ENCODE peak calls at places on chromosomes 1 and 21, in four cellular contexts. One of them, this sample, is unnamed. For H3K27me3, the result is how much of the 10 kb centered on the place peaks cover.

GRCh38 chr21:43884012-43884860 is 19.2 kb downstream of the AGPAT3 start:
- DNase-seq in lung: no peak
- DNase-seq in SK-N-SH: peak
- DNase-seq in heart left ventricle: no peak
- DNase-seq in this sample: peak

GRCh38 chr1:58739851-58740466 is 40.1 kb upstream of the MYSM1 start:
- DNase-seq in SK-N-SH: peak
- DNase-seq in lung: no peak
- DNase-seq in heart left ventricle: peak
- DNase-seq in this sample: no peak

GRCh38 chr21:45405819-45406762 is 1.1 kb downstream of the COL18A1 start:
- DNase-seq in heart left ventricle: no peak
- DNase-seq in SK-N-SH: peak
- DNase-seq in lung: no peak
- DNase-seq in this sample: no peak

GRCh38 chr1:2206813-2207488 is 12.4 kb upstream of the FAAP20 start:
- DNase-seq in heart left ventricle: peak
- DNase-seq in SK-N-SH: no peak
- DNase-seq in lung: no peak
- DNase-seq in this sample: no peak

GRCh38 chr1:41631154-41631553 is 146.7 kb upstream of the EDN2 start:
- DNase-seq in lung: no peak
- DNase-seq in heart left ventricle: no peak
- DNase-seq in SK-N-SH: no peak
- DNase-seq in this sample: no peak

GRCh38 chr1:22781483-22781882 is 70.8 kb downstream of the EPHB2 start:
- DNase-seq in lung: no peak
- DNase-seq in heart left ventricle: no peak
- DNase-seq in SK-N-SH: no peak
- DNase-seq in this sample: no peak

GRCh38 chr1:145986551-145986950 is 9.8 kb downstream of the TXNIP start:
- DNase-seq in SK-N-SH: no peak
- DNase-seq in heart left ventricle: no peak
- DNase-seq in lung: no peak
- DNase-seq in this sample: no peak

GRCh38 chr1:169201084-169201619 is 94.7 kb downstream of the ATP1B1 start:
- DNase-seq in heart left ventricle: no peak
- DNase-seq in lung: no peak
- DNase-seq in SK-N-SH: no peak
- DNase-seq in this sample: no peak

GRCh38 chr1:58848818-58849411 is 65.1 kb upstream of the JUN start:
- DNase-seq in lung: peak
- DNase-seq in SK-N-SH: peak
- DNase-seq in heart left ventricle: peak
- DNase-seq in this sample: peak

GRCh38 chr21:15006594-15007230 is 58.1 kb downstream of the NRIP1 start:
- DNase-seq in heart left ventricle: no peak
- DNase-seq in SK-N-SH: no peak
- DNase-seq in lung: no peak
- DNase-seq in this sample: no peak
- H3K27me3 ChIP-seq in heart left ventricle: under half
- H3K27me3 ChIP-seq in SK-N-SH: under half
- H3K27me3 ChIP-seq in lung: under half
- H3K27me3 ChIP-seq in this sample: under half

GRCh38 chr1:186094170-186094569 is 280.9 kb downstream of the TPR start:
- DNase-seq in heart left ventricle: no peak
- DNase-seq in lung: no peak
- DNase-seq in SK-N-SH: no peak
- DNase-seq in this sample: no peak

GRCh38 chr1:186089938-186090337 is 285.1 kb downstream of the TPR start:
- DNase-seq in SK-N-SH: no peak
- DNase-seq in lung: no peak
- DNase-seq in heart left ventricle: no peak
- DNase-seq in this sample: no peak

GRCh38 chr1:186091222-186091720 is 283.8 kb downstream of the TPR start:
- DNase-seq in SK-N-SH: no peak
- DNase-seq in heart left ventricle: no peak
- DNase-seq in lung: no peak
- DNase-seq in this sample: no peak

DNA sequence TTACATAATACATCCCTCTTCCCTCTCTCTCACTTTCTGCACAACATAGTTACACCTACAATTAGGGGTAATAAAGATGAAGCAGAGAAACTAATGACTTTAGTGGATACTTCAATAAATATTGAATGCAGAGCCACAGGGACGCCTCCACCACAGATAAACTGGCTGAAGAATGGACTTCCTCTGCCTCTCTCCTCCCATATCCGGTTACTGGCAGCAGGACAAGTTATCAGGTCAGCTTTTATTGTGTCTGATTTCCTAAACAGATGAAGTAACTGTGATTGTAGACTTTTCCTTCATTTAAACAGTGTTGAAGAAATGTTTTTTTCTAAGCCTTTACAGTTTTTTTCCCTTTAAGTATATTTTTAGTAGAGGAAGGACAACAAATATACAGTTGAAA is 281.6 kb downstream of the TPR start:
- DNase-seq in lung: no peak
- DNase-seq in SK-N-SH: no peak
- DNase-seq in heart left ventricle: peak
- DNase-seq in this sample: no peak
- H3K27ac ChIP-seq in lung: no peak
- H3K27ac ChIP-seq in SK-N-SH: peak
- H3K27ac ChIP-seq in heart left ventricle: no peak
- H3K27ac ChIP-seq in this sample: no peak

DNA sequence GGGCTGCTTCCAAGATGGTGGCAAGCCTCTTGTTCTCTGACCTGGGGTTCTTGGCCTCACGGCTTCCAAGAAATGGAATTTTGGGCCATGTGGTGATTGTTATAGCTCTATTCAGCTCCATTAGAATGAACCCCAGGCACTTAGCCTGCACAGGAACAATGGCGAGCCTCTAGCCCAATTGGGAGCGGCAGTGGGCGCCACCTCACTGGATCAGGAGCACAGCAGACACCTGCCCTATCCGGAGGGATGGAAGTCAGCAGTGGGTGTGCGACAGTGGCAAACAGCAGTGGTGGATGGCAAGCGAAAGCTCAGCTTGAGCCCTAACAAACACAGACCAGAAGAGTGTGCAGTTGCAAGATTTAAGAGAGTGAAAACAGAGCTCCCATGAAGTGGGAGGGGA is 230.9 kb downstream of the GPR52 start:
- DNase-seq in heart left ventricle: no peak
- DNase-seq in SK-N-SH: no peak
- DNase-seq in lung: no peak
- DNase-seq in this sample: no peak
- TF ChIP-seq CTCF in heart left ventricle: no peak
- TF ChIP-seq CTCF in SK-N-SH: no peak
- TF ChIP-seq CTCF in lung: no peak
- TF ChIP-seq CTCF in this sample: no peak

DNA sequence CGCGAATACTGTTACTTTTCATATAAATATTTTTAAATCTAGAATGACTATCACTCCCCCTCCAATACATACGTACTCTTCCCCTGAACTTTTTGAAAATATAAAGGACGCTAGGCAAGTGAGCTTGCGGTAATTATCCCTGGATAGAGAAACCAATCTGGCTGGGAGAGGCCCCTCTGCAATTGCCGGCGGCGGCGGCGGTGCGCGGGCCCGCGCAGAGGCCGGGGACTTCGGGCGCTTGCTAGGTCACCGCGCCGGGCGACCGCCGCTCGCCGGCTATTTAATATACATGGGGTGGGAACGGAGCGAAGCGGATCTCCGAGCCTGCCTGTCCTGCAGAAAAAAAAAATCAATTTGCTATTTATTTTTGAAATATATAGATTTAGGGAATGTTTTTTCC is 416.3 kb upstream of the ESRRG start:
- DNase-seq in heart left ventricle: no peak
- DNase-seq in lung: no peak
- DNase-seq in SK-N-SH: peak
- DNase-seq in this sample: no peak
- H3K27me3 ChIP-seq in heart left ventricle: under half
- H3K27me3 ChIP-seq in lung: under half
- H3K27me3 ChIP-seq in SK-N-SH: under half
- H3K27me3 ChIP-seq in this sample: under half

DNA sequence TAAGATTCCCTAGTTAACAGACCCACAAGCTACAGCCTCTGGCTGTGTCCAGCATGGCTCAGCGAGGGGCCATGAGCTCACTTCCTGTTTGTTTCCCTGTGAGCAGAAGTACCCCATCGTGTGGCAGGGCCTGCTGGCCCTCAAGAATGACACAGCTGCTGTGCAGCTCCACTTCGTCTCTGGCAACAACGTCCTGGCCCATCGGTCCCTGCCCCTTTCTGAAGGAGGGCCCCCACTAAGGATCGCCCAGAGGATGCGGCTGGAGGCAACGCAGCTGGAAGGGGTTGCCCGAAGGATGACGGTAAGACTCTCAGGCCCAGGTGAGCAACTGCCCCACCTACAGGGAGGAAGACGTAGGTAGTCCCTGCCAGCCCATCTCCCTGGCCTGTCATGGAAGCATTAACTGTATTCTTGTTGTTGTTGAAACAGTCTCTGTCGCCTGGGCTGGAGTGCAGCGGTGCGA is 38.2 kb downstream of the ZBTB17 start:
- DNase-seq in lung: no peak
- DNase-seq in SK-N-SH: no peak
- DNase-seq in heart left ventricle: no peak
- DNase-seq in this sample: no peak
- H3K27ac ChIP-seq in lung: peak
- H3K27ac ChIP-seq in SK-N-SH: peak
- H3K27ac ChIP-seq in heart left ventricle: no peak
- H3K27ac ChIP-seq in this sample: peak

GRCh38 chr1:87986154-87986914 is 657.7 kb downstream of the LMO4 start:
- DNase-seq in lung: no peak
- DNase-seq in SK-N-SH: no peak
- DNase-seq in heart left ventricle: no peak
- DNase-seq in this sample: no peak
- TF ChIP-seq CTCF in lung: no peak
- TF ChIP-seq CTCF in SK-N-SH: no peak
- TF ChIP-seq CTCF in heart left ventricle: no peak
- TF ChIP-seq CTCF in this sample: no peak

DNA sequence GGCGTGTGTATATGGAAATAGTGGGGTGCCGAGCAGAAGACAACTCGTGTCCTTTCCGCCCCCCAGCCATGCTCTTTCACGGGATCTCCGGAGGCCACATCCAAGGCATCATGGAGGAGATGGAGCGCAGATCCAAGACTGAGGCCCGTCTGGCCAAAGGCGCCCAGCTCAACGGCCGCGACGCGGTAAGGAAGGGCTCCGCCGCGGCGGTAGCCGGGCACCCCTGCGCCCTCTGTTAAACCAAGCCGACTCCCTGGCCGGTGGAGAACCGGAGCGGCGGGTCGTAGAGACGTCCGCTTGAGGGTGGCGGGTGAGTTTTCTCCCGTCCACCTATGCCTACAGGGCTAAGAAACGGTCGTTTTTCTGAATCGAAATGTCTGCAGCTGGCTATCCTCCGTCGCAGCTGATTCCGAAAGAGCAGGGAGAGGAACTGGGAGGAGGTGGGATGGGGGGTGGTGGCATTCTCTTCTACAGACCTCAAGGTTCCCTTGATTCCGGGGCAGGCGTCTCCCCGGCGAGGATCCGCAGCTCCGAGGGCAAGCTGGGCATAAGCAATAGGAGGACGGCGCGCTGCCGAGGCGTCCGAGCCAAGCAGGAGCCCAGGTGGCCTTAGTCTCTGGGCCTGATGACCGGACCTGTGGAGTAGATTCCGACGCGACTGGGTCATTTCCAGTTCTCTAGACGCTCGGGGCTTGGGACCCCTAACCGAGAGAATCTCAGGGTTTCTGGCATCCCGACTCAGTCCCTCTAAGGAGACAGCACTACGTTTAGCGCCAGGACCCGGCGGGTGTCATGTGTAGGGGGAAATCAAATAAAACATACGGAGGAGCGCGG is 858 bp downstream of the LHX9 start:
- DNase-seq in SK-N-SH: peak
- DNase-seq in heart left ventricle: no peak
- DNase-seq in lung: no peak
- DNase-seq in this sample: no peak
- H3K27me3 ChIP-seq in SK-N-SH: under half
- H3K27me3 ChIP-seq in heart left ventricle: half or more
- H3K27me3 ChIP-seq in lung: under half
- H3K27me3 ChIP-seq in this sample: half or more

DNA sequence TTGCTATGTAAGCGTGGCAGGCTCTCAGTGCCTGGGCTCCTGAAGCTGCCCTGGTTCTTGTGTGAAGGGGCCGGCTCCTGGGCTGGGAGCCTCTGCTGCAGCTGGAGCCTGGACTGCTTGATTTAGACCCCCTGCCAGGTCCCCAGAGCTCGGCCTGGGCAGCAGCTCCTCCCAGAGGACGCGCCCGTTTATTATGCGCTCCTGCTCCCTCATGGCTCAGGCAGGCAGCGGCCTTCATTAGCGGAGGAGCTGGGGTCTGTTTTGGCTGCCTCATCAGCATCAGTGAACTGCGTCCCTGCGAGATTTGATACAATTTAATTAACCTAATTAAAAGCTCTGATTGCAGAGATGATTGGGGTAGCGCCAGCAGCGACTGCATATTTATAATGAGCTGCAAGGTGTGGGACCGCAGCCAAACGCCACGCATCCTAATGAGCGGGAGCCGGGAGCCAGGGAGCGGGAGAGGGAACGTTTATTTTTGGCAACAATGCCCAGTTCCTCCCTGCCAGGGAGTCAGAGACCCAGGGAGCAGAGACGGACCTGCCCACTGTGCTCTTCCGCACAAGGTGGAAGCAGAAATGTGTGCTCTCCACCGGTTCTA is 16.6 kb downstream of the UTP11 start:
- DNase-seq in lung: no peak
- DNase-seq in SK-N-SH: peak
- DNase-seq in heart left ventricle: no peak
- DNase-seq in this sample: no peak
- H3K27ac ChIP-seq in lung: no peak
- H3K27ac ChIP-seq in SK-N-SH: peak
- H3K27ac ChIP-seq in heart left ventricle: no peak
- H3K27ac ChIP-seq in this sample: no peak

This sample was measured in breast epithelium.